ENCODE peak calls at places on chromosomes 6 and 20, in nine cellular contexts. One of them, this sample, is unnamed.

GRCh38 chr20:25148181-25148981 is 47.1 kb upstream of the ENTPD6 start:
- DNase-seq in mesendoderm: peak
- DNase-seq in Caki2: no peak
- DNase-seq in activated CD8-positive, alpha-beta memory T cell treated with anti-CD3 and anti-CD28 coated beads for 1 hour: peak
- DNase-seq in A549: no peak
- DNase-seq in brain microvascular endothelial cell: peak
- DNase-seq in ELR: peak
- DNase-seq in cardiac fibroblast: peak
- DNase-seq in foreskin melanocyte: peak
- DNase-seq in this sample: peak

GRCh38 chr6:14964901-14965300 is 281.0 kb upstream of the JARID2 start:
- DNase-seq in cardiac fibroblast: no peak
- DNase-seq in ELR: no peak
- DNase-seq in brain microvascular endothelial cell: no peak
- DNase-seq in A549: no peak
- DNase-seq in Caki2: no peak
- DNase-seq in mesendoderm: peak
- DNase-seq in activated CD8-positive, alpha-beta memory T cell treated with anti-CD3 and anti-CD28 coated beads for 1 hour: no peak
- DNase-seq in foreskin melanocyte: no peak
- DNase-seq in this sample: no peak

GRCh38 chr6:36682328-36683144 is 4.0 kb downstream of the CDKN1A start:
- DNase-seq in brain microvascular endothelial cell: no peak
- DNase-seq in ELR: peak
- DNase-seq in mesendoderm: peak
- DNase-seq in activated CD8-positive, alpha-beta memory T cell treated with anti-CD3 and anti-CD28 coated beads for 1 hour: peak
- DNase-seq in A549: no peak
- DNase-seq in Caki2: peak
- DNase-seq in cardiac fibroblast: no peak
- DNase-seq in foreskin melanocyte: no peak
- DNase-seq in this sample: no peak

GRCh38 chr6:7615611-7616383 is 25.8 kb downstream of the SNRNP48 start:
- DNase-seq in Caki2: peak
- DNase-seq in cardiac fibroblast: peak
- DNase-seq in A549: peak
- DNase-seq in mesendoderm: peak
- DNase-seq in brain microvascular endothelial cell: peak
- DNase-seq in foreskin melanocyte: peak
- DNase-seq in ELR: peak
- DNase-seq in activated CD8-positive, alpha-beta memory T cell treated with anti-CD3 and anti-CD28 coated beads for 1 hour: no peak
- DNase-seq in this sample: peak

GRCh38 chr6:28809947-28810654 is 113.7 kb downstream of the TRIM27 start:
- DNase-seq in ELR: peak
- DNase-seq in foreskin melanocyte: no peak
- DNase-seq in activated CD8-positive, alpha-beta memory T cell treated with anti-CD3 and anti-CD28 coated beads for 1 hour: no peak
- DNase-seq in cardiac fibroblast: no peak
- DNase-seq in brain microvascular endothelial cell: no peak
- DNase-seq in mesendoderm: peak
- DNase-seq in Caki2: no peak
- DNase-seq in A549: no peak
- DNase-seq in this sample: no peak

GRCh38 chr6:116371384-116372209 is 850 bp downstream of the DSE start:
- DNase-seq in foreskin melanocyte: peak
- DNase-seq in activated CD8-positive, alpha-beta memory T cell treated with anti-CD3 and anti-CD28 coated beads for 1 hour: peak
- DNase-seq in brain microvascular endothelial cell: peak
- DNase-seq in mesendoderm: peak
- DNase-seq in ELR: peak
- DNase-seq in A549: peak
- DNase-seq in Caki2: peak
- DNase-seq in cardiac fibroblast: peak
- DNase-seq in this sample: peak

GRCh38 chr6:129276986-129277385 is 394.0 kb downstream of the LAMA2 start:
- DNase-seq in mesendoderm: no peak
- DNase-seq in activated CD8-positive, alpha-beta memory T cell treated with anti-CD3 and anti-CD28 coated beads for 1 hour: no peak
- DNase-seq in ELR: no peak
- DNase-seq in Caki2: no peak
- DNase-seq in foreskin melanocyte: no peak
- DNase-seq in A549: no peak
- DNase-seq in brain microvascular endothelial cell: no peak
- DNase-seq in cardiac fibroblast: peak
- DNase-seq in this sample: no peak

GRCh38 chr20:19396466-19397081 is 184.1 kb downstream of the SLC24A3 start:
- DNase-seq in activated CD8-positive, alpha-beta memory T cell treated with anti-CD3 and anti-CD28 coated beads for 1 hour: no peak
- DNase-seq in foreskin melanocyte: no peak
- DNase-seq in A549: no peak
- DNase-seq in brain microvascular endothelial cell: no peak
- DNase-seq in Caki2: no peak
- DNase-seq in cardiac fibroblast: no peak
- DNase-seq in mesendoderm: no peak
- DNase-seq in ELR: no peak
- DNase-seq in this sample: no peak

GRCh38 chr6:53813801-53814200 is 19.0 kb downstream of the LRRC1 start:
- DNase-seq in mesendoderm: no peak
- DNase-seq in A549: no peak
- DNase-seq in cardiac fibroblast: no peak
- DNase-seq in activated CD8-positive, alpha-beta memory T cell treated with anti-CD3 and anti-CD28 coated beads for 1 hour: no peak
- DNase-seq in brain microvascular endothelial cell: no peak
- DNase-seq in ELR: no peak
- DNase-seq in foreskin melanocyte: no peak
- DNase-seq in Caki2: no peak
- DNase-seq in this sample: no peak

GRCh38 chr6:48111143-48111506 is at the start of gene PTCHD4:
- DNase-seq in ELR: no peak
- DNase-seq in cardiac fibroblast: peak
- DNase-seq in brain microvascular endothelial cell: peak
- DNase-seq in A549: no peak
- DNase-seq in Caki2: peak
- DNase-seq in activated CD8-positive, alpha-beta memory T cell treated with anti-CD3 and anti-CD28 coated beads for 1 hour: no peak
- DNase-seq in mesendoderm: peak
- DNase-seq in foreskin melanocyte: peak
- DNase-seq in this sample: peak

GRCh38 chr6:165891320-165891719 is 228.3 kb upstream of the PDE10A start:
- DNase-seq in ELR: no peak
- DNase-seq in cardiac fibroblast: no peak
- DNase-seq in brain microvascular endothelial cell: no peak
- DNase-seq in Caki2: no peak
- DNase-seq in A549: no peak
- DNase-seq in activated CD8-positive, alpha-beta memory T cell treated with anti-CD3 and anti-CD28 coated beads for 1 hour: no peak
- DNase-seq in mesendoderm: peak
- DNase-seq in foreskin melanocyte: no peak
- DNase-seq in this sample: no peak

GRCh38 chr6:99662616-99663015 is 56.0 kb downstream of the PRDM13 start:
- DNase-seq in foreskin melanocyte: no peak
- DNase-seq in brain microvascular endothelial cell: no peak
- DNase-seq in mesendoderm: no peak
- DNase-seq in Caki2: no peak
- DNase-seq in ELR: no peak
- DNase-seq in A549: no peak
- DNase-seq in cardiac fibroblast: no peak
- DNase-seq in activated CD8-positive, alpha-beta memory T cell treated with anti-CD3 and anti-CD28 coated beads for 1 hour: no peak
- DNase-seq in this sample: no peak

GRCh38 chr20:37890108-37890507 is 12.8 kb upstream of the VSTM2L start:
- DNase-seq in Caki2: no peak
- DNase-seq in cardiac fibroblast: no peak
- DNase-seq in ELR: no peak
- DNase-seq in brain microvascular endothelial cell: no peak
- DNase-seq in mesendoderm: no peak
- DNase-seq in A549: no peak
- DNase-seq in foreskin melanocyte: no peak
- DNase-seq in activated CD8-positive, alpha-beta memory T cell treated with anti-CD3 and anti-CD28 coated beads for 1 hour: no peak
- DNase-seq in this sample: no peak

GRCh38 chr6:21741221-21742109 is 147.9 kb downstream of the SOX4 start:
- DNase-seq in brain microvascular endothelial cell: no peak
- DNase-seq in mesendoderm: peak
- DNase-seq in ELR: no peak
- DNase-seq in cardiac fibroblast: peak
- DNase-seq in A549: no peak
- DNase-seq in foreskin melanocyte: no peak
- DNase-seq in Caki2: no peak
- DNase-seq in activated CD8-positive, alpha-beta memory T cell treated with anti-CD3 and anti-CD28 coated beads for 1 hour: no peak
- DNase-seq in this sample: peak

GRCh38 chr20:63952769-63953168 is 3.4 kb downstream of the UCKL1 start:
- DNase-seq in ELR: no peak
- DNase-seq in foreskin melanocyte: no peak
- DNase-seq in A549: no peak
- DNase-seq in mesendoderm: no peak
- DNase-seq in cardiac fibroblast: no peak
- DNase-seq in Caki2: no peak
- DNase-seq in brain microvascular endothelial cell: no peak
- DNase-seq in activated CD8-positive, alpha-beta memory T cell treated with anti-CD3 and anti-CD28 coated beads for 1 hour: no peak
- DNase-seq in this sample: no peak

GRCh38 chr6:166999845-167000253 is 652 bp downstream of the CEP43 start:
- DNase-seq in Caki2: no peak
- DNase-seq in activated CD8-positive, alpha-beta memory T cell treated with anti-CD3 and anti-CD28 coated beads for 1 hour: no peak
- DNase-seq in cardiac fibroblast: peak
- DNase-seq in foreskin melanocyte: no peak
- DNase-seq in ELR: peak
- DNase-seq in mesendoderm: peak
- DNase-seq in brain microvascular endothelial cell: no peak
- DNase-seq in A549: no peak
- DNase-seq in this sample: no peak

GRCh38 chr20:24984963-24985640 is 7.4 kb downstream of the APMAP start:
- DNase-seq in A549: no peak
- DNase-seq in mesendoderm: no peak
- DNase-seq in ELR: no peak
- DNase-seq in brain microvascular endothelial cell: no peak
- DNase-seq in activated CD8-positive, alpha-beta memory T cell treated with anti-CD3 and anti-CD28 coated beads for 1 hour: no peak
- DNase-seq in Caki2: no peak
- DNase-seq in foreskin melanocyte: no peak
- DNase-seq in cardiac fibroblast: no peak
- DNase-seq in this sample: no peak

GRCh38 chr6:35199866-35200265 is 13.9 kb upstream of the SCUBE3 start:
- DNase-seq in brain microvascular endothelial cell: no peak
- DNase-seq in A549: no peak
- DNase-seq in ELR: no peak
- DNase-seq in activated CD8-positive, alpha-beta memory T cell treated with anti-CD3 and anti-CD28 coated beads for 1 hour: no peak
- DNase-seq in Caki2: no peak
- DNase-seq in cardiac fibroblast: no peak
- DNase-seq in mesendoderm: no peak
- DNase-seq in foreskin melanocyte: no peak
- DNase-seq in this sample: no peak

GRCh38 chr20:48975955-48976354 is 54.4 kb downstream of the ARFGEF2 start:
- DNase-seq in A549: no peak
- DNase-seq in cardiac fibroblast: no peak
- DNase-seq in foreskin melanocyte: no peak
- DNase-seq in mesendoderm: no peak
- DNase-seq in activated CD8-positive, alpha-beta memory T cell treated with anti-CD3 and anti-CD28 coated beads for 1 hour: no peak
- DNase-seq in ELR: no peak
- DNase-seq in brain microvascular endothelial cell: no peak
- DNase-seq in Caki2: no peak
- DNase-seq in this sample: no peak

GRCh38 chr6:57048577-57048976 is 2.1 kb downstream of the KIAA1586 start:
- DNase-seq in cardiac fibroblast: peak
- DNase-seq in foreskin melanocyte: no peak
- DNase-seq in Caki2: no peak
- DNase-seq in brain microvascular endothelial cell: no peak
- DNase-seq in activated CD8-positive, alpha-beta memory T cell treated with anti-CD3 and anti-CD28 coated beads for 1 hour: no peak
- DNase-seq in A549: no peak
- DNase-seq in mesendoderm: no peak
- DNase-seq in ELR: peak
- DNase-seq in this sample: no peak

GRCh38 chr6:107080036-107080435 is 35.3 kb downstream of the BEND3 start:
- DNase-seq in A549: no peak
- DNase-seq in activated CD8-positive, alpha-beta memory T cell treated with anti-CD3 and anti-CD28 coated beads for 1 hour: no peak
- DNase-seq in mesendoderm: peak
- DNase-seq in ELR: peak
- DNase-seq in Caki2: no peak
- DNase-seq in brain microvascular endothelial cell: no peak
- DNase-seq in foreskin melanocyte: no peak
- DNase-seq in cardiac fibroblast: peak
- DNase-seq in this sample: no peak

GRCh38 chr6:125207956-125208355 is 54.4 kb downstream of the TPD52L1 start:
- DNase-seq in Caki2: no peak
- DNase-seq in A549: no peak
- DNase-seq in mesendoderm: no peak
- DNase-seq in ELR: no peak
- DNase-seq in brain microvascular endothelial cell: no peak
- DNase-seq in foreskin melanocyte: peak
- DNase-seq in cardiac fibroblast: no peak
- DNase-seq in activated CD8-positive, alpha-beta memory T cell treated with anti-CD3 and anti-CD28 coated beads for 1 hour: no peak
- DNase-seq in this sample: peak

GRCh38 chr20:5933802-5934436 is 16.4 kb downstream of the TRMT6 start:
- DNase-seq in activated CD8-positive, alpha-beta memory T cell treated with anti-CD3 and anti-CD28 coated beads for 1 hour: no peak
- DNase-seq in cardiac fibroblast: peak
- DNase-seq in ELR: peak
- DNase-seq in Caki2: no peak
- DNase-seq in A549: peak
- DNase-seq in foreskin melanocyte: no peak
- DNase-seq in brain microvascular endothelial cell: no peak
- DNase-seq in mesendoderm: peak
- DNase-seq in this sample: no peak

This sample was measured in astrocyte of the spinal cord.